ENCODE peak calls at places on chromosomes 4 and X, in seven cellular contexts. F, H, E, S, W, X and B are unnamed samples.

GRCh38 chr4:110087116-110087708 is 111.2 kb downstream of the ELOVL6 start:
- DNase-seq in W (peak), X (peak), F (peak), E (no peak), H (no peak), S (no peak), B (no peak)

GRCh38 chr4:1871471-1872021 is 353 bp downstream of the NSD2 start:
- DNase-seq in F (no peak), S (peak), H (no peak), W (no peak), E (no peak), X (no peak), B (peak)

GRCh38 chr4:166143227-166143626 is 270.2 kb downstream of the TLL1 start:
- DNase-seq in X (peak), S (no peak), H (no peak), E (no peak), W (no peak), F (peak), B (no peak)

GRCh38 chr4:160372390-160372789 is 1269.5 kb downstream of the RAPGEF2 start:
- DNase-seq in X (no peak), E (no peak), H (no peak), S (no peak), W (no peak), F (no peak), B (no peak)

GRCh38 chrX:112830540-112830939 is 10.1 kb downstream of the AMOT start:
- DNase-seq in X (no peak), E (peak), S (no peak), W (no peak), H (no peak), F (no peak), B (no peak)

GRCh38 chrX:153981771-153982533 is 9.4 kb downstream of the TMEM187 start:
- DNase-seq in S (no peak), F (peak), W (peak), X (no peak), E (no peak), H (peak), B (no peak)

GRCh38 chrX:140346711-140347110 is 158.2 kb downstream of the SOX3 start:
- DNase-seq in E (no peak), F (no peak), X (no peak), W (no peak), H (no peak), S (no peak), B (no peak)

GRCh38 chrX:19715711-19716638 is 171.4 kb downstream of the SH3KBP1 start:
- DNase-seq in X (no peak), H (no peak), E (no peak), F (no peak), W (no peak), S (no peak), B (no peak)

GRCh38 chr4:48739560-48740019 is 40.5 kb downstream of the FRYL start:
- DNase-seq in E (no peak), S (no peak), F (no peak), X (no peak), W (no peak), H (no peak), B (no peak)

GRCh38 chr4:54781771-54782170 is 124.0 kb downstream of the KIT start:
- DNase-seq in H (no peak), S (no peak), X (no peak), E (peak), F (no peak), W (peak), B (no peak)

GRCh38 chr4:55733874-55734437 is 85.6 kb upstream of the EXOC1L start:
- DNase-seq in F (peak), W (no peak), X (no peak), H (no peak), E (peak), S (no peak), B (peak)

GRCh38 chrX:18129694-18130093 is 91.0 kb downstream of the BEND2 start:
- DNase-seq in E (no peak), S (no peak), X (no peak), W (no peak), F (no peak), H (no peak), B (no peak)

GRCh38 chr4:39256436-39256835 is 74.1 kb downstream of the WDR19 start:
- DNase-seq in H (no peak), S (no peak), W (no peak), X (no peak), F (no peak), E (no peak), B (no peak)

GRCh38 chrX:74118503-74118902 is 185.5 kb upstream of the ZCCHC13 start:
- DNase-seq in S (no peak), H (no peak), F (no peak), E (no peak), X (no peak), W (no peak), B (no peak)

GRCh38 chr4:147799986-147800555 is 68.2 kb downstream of the ARHGAP10 start:
- DNase-seq in X (no peak), W (no peak), S (peak), E (no peak), H (peak), F (no peak), B (no peak)